ENCODE peak calls at places on chromosomes 16 and 17, in nine cellular contexts. K is lower leg skin, H is fibroblast of villous mesenchyme, E is tibial artery, Z is breast epithelium, M is AG10803, F is brain microvascular endothelial cell, I is MM.1S, X is RWPE2. S is an unnamed sample.

GRCh38 chr16:89401641-89402445 is 88.5 kb downstream of the ANKRD11 start:
- DNase-seq in K (no peak), H (peak), E (no peak), Z (no peak), M (peak), F (no peak), I (no peak), X (no peak), S (no peak)

GRCh38 chr17:28951991-28952975 is 965 bp upstream of the PHF12 start:
- DNase-seq in K (peak), H (peak), E (peak), Z (peak), M (peak), F (peak), I (peak), X (peak), S (peak)

GRCh38 chr17:83200231-83200699 is 120.9 kb downstream of the METRNL start:
- DNase-seq in K (peak), H (no peak), E (peak), Z (peak), M (peak), F (peak), I (peak), X (peak), S (peak)

GRCh38 chr17:40317345-40317873 is 8.4 kb downstream of the RARA start:
- DNase-seq in K (no peak), H (peak), E (peak), Z (no peak), M (peak), F (peak), I (peak), X (no peak), S (peak)

GRCh38 chr16:27463741-27464662 is 62.0 kb downstream of the IL21R start:
- DNase-seq in K (no peak), H (no peak), E (no peak), Z (no peak), M (no peak), F (no peak), I (no peak), X (no peak), S (no peak)

GRCh38 chr16:19329932-19330331 is 44.4 kb downstream of the CLEC19A start:
- DNase-seq in K (no peak), H (no peak), E (no peak), Z (no peak), M (peak), F (no peak), I (no peak), X (no peak), S (no peak)

GRCh38 chr16:1408171-1408837 is 6.2 kb downstream of the UNKL start:
- DNase-seq in K (peak), H (peak), E (peak), Z (peak), M (peak), F (peak), I (peak), X (peak), S (peak)

GRCh38 chr16:78703951-78704350 is 604.5 kb downstream of the WWOX start:
- DNase-seq in K (no peak), H (peak), E (no peak), Z (no peak), M (peak), F (no peak), I (no peak), X (no peak), S (no peak)

GRCh38 chr17:1720856-1721386 is 3.6 kb upstream of the WDR81 start:
- DNase-seq in K (no peak), H (peak), E (peak), Z (no peak), M (peak), F (peak), I (peak), X (peak), S (peak)
- H3K4me3 ChIP-seq in K (no peak), H (no peak), E (no peak), Z (no peak), M (no peak), F (no peak), I (peak), X (no peak), S (peak)

DNA sequence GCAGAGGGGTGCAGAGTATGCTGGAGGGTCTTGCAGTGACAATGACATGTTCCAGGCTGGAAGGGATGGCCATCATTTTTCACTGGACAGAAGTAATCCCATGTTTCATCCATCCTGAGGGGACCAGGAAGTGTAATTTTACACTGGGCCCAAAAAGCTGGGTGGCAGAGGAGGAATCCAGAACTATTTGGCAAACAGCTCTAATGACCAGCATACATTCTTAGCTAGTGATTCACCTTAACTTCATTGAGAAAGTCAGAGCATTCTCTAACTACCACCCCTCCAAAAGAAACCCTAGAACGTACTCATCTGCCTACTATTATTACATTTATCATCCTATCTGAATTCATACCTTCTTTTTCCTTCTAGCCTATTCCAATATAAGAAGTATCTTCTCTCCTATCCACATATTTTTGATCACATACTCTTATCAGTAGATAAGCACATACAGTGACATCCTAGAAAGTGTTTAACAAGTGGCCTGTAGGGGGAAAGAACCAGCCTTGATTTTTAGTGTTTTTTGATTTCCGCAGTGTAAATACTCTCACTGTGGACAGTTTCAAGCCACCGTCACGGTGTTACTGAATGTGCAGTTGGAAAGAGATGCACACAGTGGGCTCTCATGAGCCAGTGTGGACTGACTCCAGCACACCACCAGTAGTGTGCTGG is 118.1 kb downstream of the FTO start:
- DNase-seq in K (no peak), H (peak), E (no peak), Z (no peak), M (peak), F (peak), I (no peak), X (no peak), S (no peak)
- TF ChIP-seq CTCF in K (no peak), H (peak), E (no peak), Z (no peak), M (peak), F (no peak), I (no peak), X (no peak), S (no peak)

GRCh38 chr17:82194765-82195164 is 17.9 kb downstream of the CCDC57 start:
- DNase-seq in K (no peak), H (no peak), E (no peak), Z (no peak), M (no peak), F (no peak), I (no peak), X (no peak), S (no peak)
- H3K4me3 ChIP-seq in K (no peak), H (no peak), E (no peak), Z (no peak), M (no peak), F (no peak), I (no peak), X (no peak), S (no peak)

GRCh38 chr16:53130193-53131049 is 75.6 kb downstream of the CHD9 start:
- DNase-seq in K (peak), H (peak), E (peak), Z (peak), M (peak), F (peak), I (peak), X (peak), S (peak)

GRCh38 chr16:53132406-53132805 is 77.6 kb downstream of the CHD9 start:
- DNase-seq in K (no peak), H (peak), E (no peak), Z (no peak), M (peak), F (no peak), I (no peak), X (no peak), S (no peak)

GRCh38 chr16:53131363-53132071 is 76.7 kb downstream of the CHD9 start:
- DNase-seq in K (peak), H (peak), E (peak), Z (peak), M (peak), F (no peak), I (peak), X (peak), S (peak)

GRCh38 chr16:53131050-53131362 is 76.2 kb downstream of the CHD9 start:
- DNase-seq in K (no peak), H (no peak), E (no peak), Z (no peak), M (no peak), F (no peak), I (no peak), X (no peak), S (no peak)

GRCh38 chr16:53129281-53130192 is 74.7 kb downstream of the CHD9 start:
- DNase-seq in K (no peak), H (peak), E (no peak), Z (no peak), M (peak), F (peak), I (no peak), X (no peak), S (no peak)
- TF ChIP-seq CTCF in K (no peak), H (no peak), E (no peak), Z (no peak), M (no peak), F (no peak), I (no peak), X (no peak), S (no peak)

GRCh38 chr17:11240041-11240801 is 792 bp upstream of the SHISA6 start:
- DNase-seq in K (no peak), H (no peak), E (no peak), Z (no peak), M (no peak), F (no peak), I (no peak), X (no peak), S (no peak)
- H3K4me3 ChIP-seq in K (no peak), H (no peak), E (peak), Z (peak), M (no peak), F (no peak), I (no peak), X (no peak), S (peak)

GRCh38 chr17:41666708-41667279 is 21.9 kb upstream of the EIF1 start:
- DNase-seq in K (peak), H (peak), E (peak), Z (peak), M (peak), F (peak), I (peak), X (no peak), S (peak)
- TF ChIP-seq CTCF in K (peak), H (peak), E (peak), Z (peak), M (peak), F (peak), I (peak), X (peak), S (peak)